ENCODE peak calls at places on chromosome 22, in six cellular contexts. K is Karpas-422, N is GM23338, X is GM23248, V is fibroblast of lung, C is IMR-90. P is an unnamed sample. For H4K20me1, the result is how much of the 10 kb centered on the place peaks cover.

GRCh38 chr22:41642711-41643110 is 21.6 kb downstream of the XRCC6 start:
- DNase-seq in C (peak), V (peak), N (no peak), K (no peak), X (peak), P (no peak)

GRCh38 chr22:40524392-40525249 is 111.9 kb downstream of the MRTFA start:
- DNase-seq in C (peak), X (peak), K (peak), N (peak), V (no peak), P (no peak)

GRCh38 chr22:41237707-41238569 is 2.8 kb downstream of the CHADL start:
- DNase-seq in C (peak), X (peak), N (peak), K (peak), V (peak), P (peak)

GRCh38 chr22:47367993-47368945 is 605.8 kb downstream of the TBC1D22A start:
- DNase-seq in K (no peak), N (no peak), C (no peak), X (no peak), V (no peak), P (no peak)

GRCh38 chr22:43110444-43110926 is at the start of gene BIK:
- DNase-seq in V (no peak), X (peak), K (peak), N (peak), C (no peak), P (peak)

GRCh38 chr22:39254789-39255298 is 10.1 kb upstream of the PDGFB start:
- DNase-seq in C (peak), N (no peak), V (peak), K (no peak), X (peak), P (peak)

GRCh38 chr22:45602824-45603301 is 68.8 kb upstream of the ATXN10 start:
- DNase-seq in V (peak), K (peak), C (no peak), X (peak), N (peak), P (peak)

GRCh38 chr22:23144926-23145906 is at the start of gene RAB36:
- DNase-seq in N (peak), K (peak), C (peak), V (peak), X (peak), P (peak)

GRCh38 chr22:48677168-48677520 is 1150.5 kb downstream of the BRD1 start:
- DNase-seq in V (no peak), K (no peak), C (no peak), N (no peak), X (no peak), P (no peak)

GRCh38 chr22:24026733-24027132 is 15.6 kb downstream of the CABIN1 start:
- DNase-seq in V (no peak), N (no peak), K (no peak), C (no peak), X (no peak), P (no peak)

GRCh38 chr22:22397292-22397870 is 111.2 kb downstream of the ZNF280B start:
- DNase-seq in V (peak), C (no peak), K (no peak), X (peak), N (peak), P (no peak)

GRCh38 chr22:19619144-19620009 is 94.9 kb upstream of the SEPTIN5 start:
- DNase-seq in N (no peak), C (no peak), V (no peak), K (peak), X (no peak), P (peak)

GRCh38 chr22:46769191-46769675 is 6.8 kb downstream of the TBC1D22A start:
- DNase-seq in N (no peak), C (no peak), V (no peak), K (peak), X (no peak), P (no peak)

GRCh38 chr22:43088616-43088978 is 594 bp downstream of the TTLL1 start:
- DNase-seq in C (no peak), X (peak), N (no peak), K (no peak), V (no peak), P (no peak)

GRCh38 chr22:23497016-23497885 is 82.8 kb downstream of the IGLL1 start:
- DNase-seq in X (no peak), N (no peak), C (no peak), K (no peak), V (no peak), P (no peak)

GRCh38 chr22:42425337-42425988 is 6.7 kb downstream of the NFAM1 start:
- DNase-seq in X (no peak), V (no peak), K (no peak), C (no peak), N (no peak), P (no peak)

GRCh38 chr22:29343313-29343805 is 27.9 kb upstream of the RASL10A start:
- DNase-seq in X (peak), C (peak), N (no peak), K (no peak), V (peak), P (no peak)

GRCh38 chr22:46563381-46564083 is 26.1 kb upstream of the CELSR1 start:
- DNase-seq in X (peak), V (peak), K (peak), N (peak), C (peak), P (peak)

GRCh38 chr22:45225732-45226560 is 14.7 kb downstream of the KIAA0930 start:
- DNase-seq in V (no peak), N (no peak), C (peak), K (no peak), X (peak), P (no peak)

GRCh38 chr22:18056161-18056666 is 21.6 kb upstream of the PEX26 start:
- DNase-seq in K (peak), V (peak), C (peak), X (peak), N (no peak), P (peak)

GRCh38 chr22:36727110-36727509 is 23.6 kb upstream of the CACNG2 start:
- DNase-seq in K (no peak), N (no peak), C (no peak), X (no peak), V (no peak), P (no peak)

GRCh38 chr22:44231229-44231628 is 50.5 kb downstream of the PARVG start:
- DNase-seq in V (no peak), C (no peak), X (no peak), N (no peak), K (peak), P (no peak)

GRCh38 chr22:48522271-48522670 is 1305.4 kb downstream of the BRD1 start:
- DNase-seq in V (no peak), X (no peak), C (no peak), K (no peak), N (no peak), P (no peak)

GRCh38 chr22:48121984-48122383 is 1359.5 kb downstream of the TBC1D22A start:
- DNase-seq in C (no peak), N (no peak), K (no peak), X (no peak), V (no peak), P (no peak)

GRCh38 chr22:31082606-31083376 is 1.7 kb downstream of the SMTN start:
- DNase-seq in K (peak), C (peak), X (peak), V (peak), N (peak), P (no peak)
- H3K4me3 ChIP-seq in K (peak), C (peak), X (peak), V (peak), N (peak), P (no peak)

DNA sequence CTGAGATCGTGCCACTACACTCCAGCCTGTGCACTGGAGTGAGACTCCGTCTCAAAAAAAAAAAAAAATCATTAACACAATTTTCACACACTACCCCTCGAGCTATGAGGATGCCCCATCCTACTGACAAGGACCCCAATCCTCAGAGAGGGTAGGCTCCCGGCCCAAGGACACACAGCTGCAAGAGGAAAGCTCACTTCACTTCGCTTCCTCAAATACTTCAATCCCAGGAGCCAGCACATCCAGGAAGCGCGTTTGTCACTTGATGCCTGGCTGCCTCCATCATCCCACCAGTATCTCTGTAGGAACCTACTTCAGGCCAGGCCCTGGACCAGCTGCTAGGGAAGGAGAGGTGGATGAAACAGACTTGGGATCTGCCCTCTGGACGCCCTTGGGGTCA is 144.0 kb downstream of the CRYBB2 start:
- DNase-seq in V (no peak), X (no peak), K (no peak), C (no peak), N (no peak), P (no peak)
- H4K20me1 ChIP-seq in V (under half), X (under half), K (under half), C (under half), N (under half), P (under half)

GRCh38 chr22:50305393-50305657 is 2.1 kb downstream of the PLXNB2 start:
- DNase-seq in X (no peak), K (no peak), N (no peak), C (no peak), V (no peak), P (no peak)

GRCh38 chr22:50302564-50302963 is 4.9 kb downstream of the PLXNB2 start:
- DNase-seq in K (no peak), N (no peak), V (no peak), X (peak), C (no peak), P (no peak)

GRCh38 chr22:50303515-50303847 is 4.0 kb downstream of the PLXNB2 start:
- DNase-seq in V (no peak), K (no peak), X (no peak), N (no peak), C (no peak), P (no peak)

GRCh38 chr22:50304528-50305392 is 2.7 kb downstream of the PLXNB2 start:
- DNase-seq in N (no peak), K (no peak), C (no peak), V (peak), X (peak), P (no peak)

DNA sequence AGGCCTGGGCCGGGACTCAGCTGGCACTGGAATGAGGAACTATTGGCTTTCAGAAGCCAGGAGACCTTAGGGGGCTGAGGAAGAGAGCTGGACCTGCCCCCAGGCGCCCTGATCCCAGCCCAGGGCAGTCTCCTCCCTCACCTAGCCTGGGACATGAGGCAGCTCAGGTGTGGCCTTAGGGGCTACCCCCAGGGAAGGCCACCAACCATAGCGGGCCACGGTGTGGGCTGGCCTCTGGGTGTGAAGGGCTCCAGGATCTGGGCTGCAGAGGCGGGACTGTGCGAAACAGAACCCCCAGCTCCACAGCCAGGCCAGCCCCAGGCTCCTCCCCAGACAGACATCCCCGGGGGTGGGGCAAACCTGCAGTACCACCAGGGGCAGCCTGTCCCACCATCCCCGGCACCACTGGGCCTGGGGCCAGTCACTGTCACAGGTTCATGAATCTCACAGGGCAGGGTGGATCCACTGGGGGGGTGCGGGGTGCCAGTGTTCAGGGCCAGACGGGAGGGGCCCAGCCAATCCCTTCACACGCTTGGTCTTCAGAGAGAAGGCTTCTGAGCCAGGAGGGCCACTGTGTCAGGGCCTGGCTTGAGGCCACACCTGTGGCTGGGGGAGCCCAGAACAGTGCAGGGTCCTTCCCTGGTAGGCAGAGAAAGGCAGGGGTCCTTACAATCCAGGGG is 3.5 kb downstream of the PLXNB2 start:
- DNase-seq in N (peak), K (peak), V (no peak), C (no peak), X (peak), P (no peak)
- H3K27ac ChIP-seq in N (no peak), K (no peak), V (no peak), C (peak), X (peak), P (no peak)

GRCh38 chr22:38174626-38175025 is 7.0 kb downstream of the PLA2G6 start:
- DNase-seq in N (no peak), X (no peak), C (no peak), K (no peak), V (no peak), P (no peak)

GRCh38 chr22:38177044-38177443 is 4.6 kb downstream of the PLA2G6 start:
- DNase-seq in K (no peak), X (no peak), V (no peak), C (no peak), N (no peak), P (peak)

GRCh38 chr22:38177926-38178604 is 3.6 kb downstream of the PLA2G6 start:
- DNase-seq in V (peak), X (peak), C (peak), N (peak), K (no peak), P (no peak)

GRCh38 chr22:38175206-38176118 is 6.2 kb downstream of the PLA2G6 start:
- DNase-seq in K (no peak), V (no peak), X (no peak), N (no peak), C (no peak), P (no peak)

GRCh38 chr22:38176170-38176741 is 5.4 kb downstream of the PLA2G6 start:
- DNase-seq in X (peak), V (peak), C (peak), K (no peak), N (no peak), P (no peak)
- H3K4me3 ChIP-seq in X (no peak), V (no peak), C (no peak), K (no peak), N (no peak), P (no peak)

DNA sequence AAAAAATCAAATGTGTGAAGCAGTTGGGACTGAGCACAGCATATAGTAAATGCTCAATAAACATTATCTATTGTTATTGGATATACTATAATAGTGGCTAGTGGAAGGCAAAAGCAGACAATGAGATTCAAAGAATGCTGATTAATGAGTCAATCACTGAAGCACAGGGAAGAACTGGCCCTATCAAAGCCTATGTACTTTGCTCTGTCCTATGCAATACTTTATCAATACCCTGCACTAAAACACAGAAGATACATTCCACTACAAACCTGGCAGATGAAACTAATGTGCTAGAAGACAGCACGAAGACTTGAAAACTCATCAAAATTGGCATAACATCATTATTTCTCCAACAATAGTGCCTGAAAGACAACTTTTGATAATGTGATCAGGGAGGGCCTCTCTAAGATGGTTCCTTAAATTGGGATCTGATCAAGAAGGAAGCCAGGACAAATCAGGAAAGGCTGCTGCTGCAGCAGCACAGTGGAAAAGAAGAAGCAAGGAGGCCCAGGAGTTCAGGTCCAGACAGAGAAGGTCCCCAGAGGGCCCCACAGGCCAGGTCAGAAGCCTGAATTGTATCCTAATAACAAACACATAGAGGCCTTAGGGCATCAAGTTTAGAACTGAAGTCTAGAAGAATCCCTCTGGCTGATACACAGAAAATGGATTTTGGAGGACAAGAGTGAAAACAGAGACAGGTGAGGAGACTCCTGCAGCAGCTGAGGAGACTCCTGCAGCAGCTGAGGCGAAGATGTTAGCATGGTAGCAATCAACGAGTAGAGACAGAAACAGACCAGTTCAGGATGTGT is 18.6 kb downstream of the PI4KA start:
- DNase-seq in V (no peak), K (no peak), C (no peak), X (no peak), N (no peak), P (no peak)
- H4K20me1 ChIP-seq in V (under half), K (under half), C (under half), X (under half), N (under half), P (under half)

P was measured in MM.1S.